ENCODE peak calls at places on chromosomes 12 and 14, in four cellular contexts. F, D, C and U are unnamed samples.

GRCh38 chr12:10528150-10528953 is 22.7 kb downstream of the EIF2S3B start:
- DNase-seq in F (no peak), D (no peak), C (no peak), U (no peak)

GRCh38 chr14:50383618-50384225 is 13.0 kb downstream of the CDKL1 start:
- DNase-seq in F (no peak), D (peak; percentile 43), C (peak; percentile 22), U (no peak)

GRCh38 chr12:71455028-71455737 is 15.6 kb downstream of the LGR5 start:
- DNase-seq in F (no peak), D (no peak), C (no peak), U (no peak)

GRCh38 chr12:66804555-66804954 is 125.7 kb upstream of the GRIP1 start:
- DNase-seq in F (no peak), D (no peak), C (no peak), U (no peak)

GRCh38 chr14:20671597-20672283 is 12.6 kb upstream of the RNASE4 start:
- DNase-seq in F (no peak), D (no peak), C (no peak), U (no peak)

GRCh38 chr12:41190360-41190759 is 2.2 kb downstream of the PDZRN4 start:
- DNase-seq in F (no peak), D (peak; percentile 37), C (peak; percentile 18), U (no peak)

GRCh38 chr12:104751594-104751993 is 206.5 kb downstream of the SLC41A2 start:
- DNase-seq in F (no peak), D (no peak), C (no peak), U (no peak)

GRCh38 chr12:57276935-57277563 is 26.1 kb upstream of the STAC3 start:
- DNase-seq in F (peak; percentile 7), D (peak; percentile 58), C (peak; percentile 32), U (peak; percentile 22)

GRCh38 chr14:88955470-88955869 is 131.0 kb downstream of the TTC8 start:
- DNase-seq in F (no peak), D (peak; percentile 23), C (peak; percentile 17), U (no peak)

GRCh38 chr14:58196198-58196597 is 3.8 kb upstream of the ACTR10 start:
- DNase-seq in F (no peak), D (no peak), C (peak; percentile 16), U (no peak)

GRCh38 chr14:33576014-33576413 is 374.9 kb downstream of the EGLN3 start:
- DNase-seq in F (no peak), D (no peak), C (no peak), U (no peak)

GRCh38 chr12:6613776-6614512 is 6.8 kb upstream of the CHD4 start:
- DNase-seq in F (peak; percentile 65), D (peak; percentile 100), C (peak; percentile 99), U (peak; percentile 90)

GRCh38 chr14:99055816-99056215 is 216.2 kb downstream of the BCL11B start:
- DNase-seq in F (no peak), D (no peak), C (no peak), U (no peak)

GRCh38 chr12:69916541-69917270 is 91.7 kb downstream of the MYRFL start:
- DNase-seq in F (no peak), D (peak; percentile 76), C (peak; percentile 31), U (no peak)

GRCh38 chr12:29241821-29242591 is 92.9 kb downstream of the FAR2 start:
- DNase-seq in F (peak; percentile 90), D (peak; percentile 64), C (peak; percentile 87), U (peak; percentile 75)

GRCh38 chr12:10385181-10385613 is 4.6 kb downstream of the KLRK1 start:
- DNase-seq in F (peak; percentile 73), D (no peak), C (peak; percentile 84), U (peak; percentile 12)

GRCh38 chr12:69120331-69120730 is 119.0 kb upstream of the CPSF6 start:
- DNase-seq in F (no peak), D (no peak), C (no peak), U (no peak)

GRCh38 chr14:90491868-90492560 is 95.2 kb downstream of the CALM1 start:
- DNase-seq in F (no peak), D (no peak), C (peak; percentile 16), U (peak; percentile 1)

GRCh38 chr12:78181544-78182162 is 351.0 kb downstream of the NAV3 start:
- DNase-seq in F (peak; percentile 15), D (peak; percentile 21), C (peak; percentile 64), U (no peak)

GRCh38 chr12:42705863-42706262 is 116.3 kb upstream of the PRICKLE1 start:
- DNase-seq in F (peak; percentile 76), D (peak; percentile 26), C (peak; percentile 97), U (peak; percentile 81)

GRCh38 chr14:71688576-71688975 is 243.7 kb upstream of the RGS6 start:
- DNase-seq in F (no peak), D (no peak), C (peak; percentile 59), U (no peak)

GRCh38 chr14:91283666-91284065 is 39.2 kb upstream of the GPR68 start:
- DNase-seq in F (no peak), D (no peak), C (no peak), U (peak; percentile 30)

GRCh38 chr14:106848330-106849121 is 1322.1 kb downstream of the TMEM121 start:
- DNase-seq in F (peak; percentile 85), D (no peak), C (no peak), U (no peak)

GRCh38 chr12:103599274-103599673 is 12.2 kb downstream of the STAB2 start:
- DNase-seq in F (no peak), D (peak; percentile 13), C (no peak), U (no peak)